ENCODE peak calls at places on chromosomes 13 and 19, in nine cellular contexts. One of them, this sample, is unnamed.
A peak's percentile ranks its signal among the peaks of the same experiment; 100 is the strongest.

GRCh38 chr13:111922086-111922485 is 144.9 kb upstream of the SOX1 start:
- DNase-seq in WERI-Rb-1: no peak
- DNase-seq in IMR-90: no peak
- DNase-seq in sigmoid colon: no peak
- DNase-seq in brain microvascular endothelial cell: no peak
- DNase-seq in heart right ventricle: no peak
- DNase-seq in CD8-positive, alpha-beta T cell: no peak
- DNase-seq in aorta: no peak
- DNase-seq in GM12878: no peak
- DNase-seq in this sample: no peak

GRCh38 chr13:59494560-59494970 is 669.2 kb downstream of the DIAPH3 start:
- DNase-seq in WERI-Rb-1: no peak
- DNase-seq in IMR-90: peak; percentile 81
- DNase-seq in sigmoid colon: peak; percentile 66
- DNase-seq in brain microvascular endothelial cell: peak; percentile 77
- DNase-seq in heart right ventricle: no peak
- DNase-seq in CD8-positive, alpha-beta T cell: no peak
- DNase-seq in aorta: no peak
- DNase-seq in GM12878: no peak
- DNase-seq in this sample: no peak

GRCh38 chr13:99198630-99199029 is 2.0 kb upstream of the UBAC2 start:
- DNase-seq in WERI-Rb-1: no peak
- DNase-seq in IMR-90: no peak
- DNase-seq in sigmoid colon: no peak
- DNase-seq in brain microvascular endothelial cell: no peak
- DNase-seq in heart right ventricle: no peak
- DNase-seq in CD8-positive, alpha-beta T cell: no peak
- DNase-seq in aorta: no peak
- DNase-seq in GM12878: no peak
- DNase-seq in this sample: no peak

GRCh38 chr19:5128251-5128931 is 159.5 kb downstream of the KDM4B start:
- DNase-seq in WERI-Rb-1: peak; percentile 57
- DNase-seq in IMR-90: peak; percentile 75
- DNase-seq in sigmoid colon: peak; percentile 85
- DNase-seq in brain microvascular endothelial cell: peak; percentile 83
- DNase-seq in heart right ventricle: peak; percentile 78
- DNase-seq in CD8-positive, alpha-beta T cell: no peak
- DNase-seq in aorta: peak; percentile 79
- DNase-seq in GM12878: no peak
- DNase-seq in this sample: no peak

GRCh38 chr19:48413879-48414623 is 20.6 kb downstream of the GRIN2D start:
- DNase-seq in WERI-Rb-1: no peak
- DNase-seq in IMR-90: peak; percentile 43
- DNase-seq in sigmoid colon: no peak
- DNase-seq in brain microvascular endothelial cell: no peak
- DNase-seq in heart right ventricle: no peak
- DNase-seq in CD8-positive, alpha-beta T cell: no peak
- DNase-seq in aorta: no peak
- DNase-seq in GM12878: no peak
- DNase-seq in this sample: no peak

GRCh38 chr19:53908106-53908932 is 759 bp upstream of the CACNG7 start:
- DNase-seq in WERI-Rb-1: peak; percentile 80
- DNase-seq in IMR-90: peak; percentile 40
- DNase-seq in sigmoid colon: no peak
- DNase-seq in brain microvascular endothelial cell: peak; percentile 30
- DNase-seq in heart right ventricle: peak; percentile 24
- DNase-seq in CD8-positive, alpha-beta T cell: no peak
- DNase-seq in aorta: no peak
- DNase-seq in GM12878: no peak
- DNase-seq in this sample: peak; percentile 43

GRCh38 chr13:99214232-99214631 is 13.6 kb downstream of the UBAC2 start:
- DNase-seq in WERI-Rb-1: no peak
- DNase-seq in IMR-90: no peak
- DNase-seq in sigmoid colon: no peak
- DNase-seq in brain microvascular endothelial cell: no peak
- DNase-seq in heart right ventricle: no peak
- DNase-seq in CD8-positive, alpha-beta T cell: no peak
- DNase-seq in aorta: no peak
- DNase-seq in GM12878: peak; percentile 67
- DNase-seq in this sample: no peak

GRCh38 chr19:20422616-20423205 is 142.9 kb downstream of the ZNF737 start:
- DNase-seq in WERI-Rb-1: peak; percentile 69
- DNase-seq in IMR-90: no peak
- DNase-seq in sigmoid colon: no peak
- DNase-seq in brain microvascular endothelial cell: no peak
- DNase-seq in heart right ventricle: no peak
- DNase-seq in CD8-positive, alpha-beta T cell: no peak
- DNase-seq in aorta: no peak
- DNase-seq in GM12878: no peak
- DNase-seq in this sample: no peak

GRCh38 chr19:15292847-15293582 is 39.3 kb downstream of the BRD4 start:
- DNase-seq in WERI-Rb-1: no peak
- DNase-seq in IMR-90: no peak
- DNase-seq in sigmoid colon: no peak
- DNase-seq in brain microvascular endothelial cell: no peak
- DNase-seq in heart right ventricle: no peak
- DNase-seq in CD8-positive, alpha-beta T cell: no peak
- DNase-seq in aorta: no peak
- DNase-seq in GM12878: no peak
- DNase-seq in this sample: no peak

DNA sequence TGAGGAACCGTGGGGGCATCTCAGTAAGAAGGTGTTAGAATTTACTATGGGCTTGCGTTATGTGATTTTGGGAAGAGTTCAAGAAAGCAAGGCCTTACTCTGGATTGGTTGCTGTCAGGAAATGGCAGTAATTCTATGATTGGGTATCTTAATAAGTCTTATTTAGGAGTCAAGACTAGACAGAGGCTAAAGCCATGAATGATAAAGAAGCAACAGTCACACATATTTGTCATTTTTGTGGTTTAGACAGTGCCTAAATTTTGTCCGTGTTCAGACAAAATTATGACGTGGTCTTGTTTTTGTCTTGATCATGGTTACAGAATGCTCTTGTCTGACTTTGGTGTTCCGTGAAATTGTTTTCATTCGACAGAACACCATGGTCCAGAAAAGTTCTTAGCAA is 886 bp upstream of the SLC46A3 start:
- DNase-seq in WERI-Rb-1: no peak
- DNase-seq in IMR-90: peak; percentile 54
- DNase-seq in sigmoid colon: no peak
- DNase-seq in brain microvascular endothelial cell: peak; percentile 89
- DNase-seq in heart right ventricle: no peak
- DNase-seq in CD8-positive, alpha-beta T cell: no peak
- DNase-seq in aorta: no peak
- DNase-seq in GM12878: no peak
- DNase-seq in this sample: no peak
- H3K4me3 ChIP-seq in WERI-Rb-1: peak overlapping the region; percentile 70
- H3K4me3 ChIP-seq in IMR-90: no peak overlapping the region
- H3K4me3 ChIP-seq in sigmoid colon: peak overlapping the region; percentile 67
- H3K4me3 ChIP-seq in brain microvascular endothelial cell: no peak overlapping the region
- H3K4me3 ChIP-seq in heart right ventricle: no peak overlapping the region
- H3K4me3 ChIP-seq in CD8-positive, alpha-beta T cell: peak overlapping the region; percentile 94
- H3K4me3 ChIP-seq in aorta: no peak overlapping the region
- H3K4me3 ChIP-seq in GM12878: peak overlapping the region; percentile 72
- H3K4me3 ChIP-seq in this sample: peak overlapping the region; percentile 89

GRCh38 chr19:44596428-44597130 is 16.8 kb upstream of the IGSF23 start:
- DNase-seq in WERI-Rb-1: no peak
- DNase-seq in IMR-90: no peak
- DNase-seq in sigmoid colon: no peak
- DNase-seq in brain microvascular endothelial cell: no peak
- DNase-seq in heart right ventricle: no peak
- DNase-seq in CD8-positive, alpha-beta T cell: no peak
- DNase-seq in aorta: no peak
- DNase-seq in GM12878: no peak
- DNase-seq in this sample: no peak
- H3K27me3 ChIP-seq in WERI-Rb-1: peaks cover 2% of the 10 kb centered on the region
- H3K27me3 ChIP-seq in IMR-90: no peaks in the 10 kb centered on the region
- H3K27me3 ChIP-seq in sigmoid colon: no peaks in the 10 kb centered on the region
- H3K27me3 ChIP-seq in brain microvascular endothelial cell: no peaks in the 10 kb centered on the region
- H3K27me3 ChIP-seq in heart right ventricle: no peaks in the 10 kb centered on the region
- H3K27me3 ChIP-seq in CD8-positive, alpha-beta T cell: no peaks in the 10 kb centered on the region
- H3K27me3 ChIP-seq in aorta: no peaks in the 10 kb centered on the region
- H3K27me3 ChIP-seq in GM12878: no peaks in the 10 kb centered on the region
- H3K27me3 ChIP-seq in this sample: no peaks in the 10 kb centered on the region

DNA sequence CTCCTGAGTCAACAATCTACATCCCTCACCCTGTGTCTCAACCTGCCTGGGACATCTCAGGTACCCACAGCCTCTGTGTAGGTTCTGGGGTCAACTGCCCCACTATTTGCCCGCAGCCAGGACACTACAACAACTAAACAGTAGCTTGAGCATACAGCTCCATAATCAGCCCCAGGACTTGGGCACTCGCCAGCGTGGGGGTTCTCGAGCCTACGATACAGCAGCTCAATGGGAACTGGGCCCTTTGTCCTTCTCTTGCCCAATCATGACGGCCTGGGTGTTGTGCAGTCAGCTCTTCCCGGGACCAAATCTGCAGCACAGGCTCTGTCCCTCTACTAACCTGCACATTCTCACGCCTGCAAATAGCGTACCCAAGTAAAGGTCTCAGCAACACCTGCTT is 1.3 kb downstream of the ZNF180 start:
- DNase-seq in WERI-Rb-1: no peak
- DNase-seq in IMR-90: no peak
- DNase-seq in sigmoid colon: no peak
- DNase-seq in brain microvascular endothelial cell: no peak
- DNase-seq in heart right ventricle: no peak
- DNase-seq in CD8-positive, alpha-beta T cell: no peak
- DNase-seq in aorta: no peak
- DNase-seq in GM12878: no peak
- DNase-seq in this sample: no peak
- H3K4me3 ChIP-seq in WERI-Rb-1: peak overlapping the region; percentile 66
- H3K4me3 ChIP-seq in IMR-90: no peak overlapping the region
- H3K4me3 ChIP-seq in sigmoid colon: no peak overlapping the region
- H3K4me3 ChIP-seq in brain microvascular endothelial cell: no peak overlapping the region
- H3K4me3 ChIP-seq in heart right ventricle: no peak overlapping the region
- H3K4me3 ChIP-seq in CD8-positive, alpha-beta T cell: peak overlapping the region; percentile 90
- H3K4me3 ChIP-seq in aorta: no peak overlapping the region
- H3K4me3 ChIP-seq in GM12878: peak overlapping the region; percentile 69
- H3K4me3 ChIP-seq in this sample: peak overlapping the region; percentile 76

GRCh38 chr19:13057147-13057572 is 45.5 kb downstream of the LYL1 start:
- DNase-seq in WERI-Rb-1: no peak
- DNase-seq in IMR-90: no peak
- DNase-seq in sigmoid colon: no peak
- DNase-seq in brain microvascular endothelial cell: no peak
- DNase-seq in heart right ventricle: no peak
- DNase-seq in CD8-positive, alpha-beta T cell: no peak
- DNase-seq in aorta: no peak
- DNase-seq in GM12878: no peak
- DNase-seq in this sample: no peak
- H3K27me3 ChIP-seq in WERI-Rb-1: peaks cover 4% of the 10 kb centered on the region
- H3K27me3 ChIP-seq in IMR-90: no peaks in the 10 kb centered on the region
- H3K27me3 ChIP-seq in sigmoid colon: no peaks in the 10 kb centered on the region
- H3K27me3 ChIP-seq in brain microvascular endothelial cell: no peaks in the 10 kb centered on the region
- H3K27me3 ChIP-seq in heart right ventricle: no peaks in the 10 kb centered on the region
- H3K27me3 ChIP-seq in CD8-positive, alpha-beta T cell: no peaks in the 10 kb centered on the region
- H3K27me3 ChIP-seq in aorta: no peaks in the 10 kb centered on the region
- H3K27me3 ChIP-seq in GM12878: peaks cover 7% of the 10 kb centered on the region
- H3K27me3 ChIP-seq in this sample: peaks cover 4% of the 10 kb centered on the region

DNA sequence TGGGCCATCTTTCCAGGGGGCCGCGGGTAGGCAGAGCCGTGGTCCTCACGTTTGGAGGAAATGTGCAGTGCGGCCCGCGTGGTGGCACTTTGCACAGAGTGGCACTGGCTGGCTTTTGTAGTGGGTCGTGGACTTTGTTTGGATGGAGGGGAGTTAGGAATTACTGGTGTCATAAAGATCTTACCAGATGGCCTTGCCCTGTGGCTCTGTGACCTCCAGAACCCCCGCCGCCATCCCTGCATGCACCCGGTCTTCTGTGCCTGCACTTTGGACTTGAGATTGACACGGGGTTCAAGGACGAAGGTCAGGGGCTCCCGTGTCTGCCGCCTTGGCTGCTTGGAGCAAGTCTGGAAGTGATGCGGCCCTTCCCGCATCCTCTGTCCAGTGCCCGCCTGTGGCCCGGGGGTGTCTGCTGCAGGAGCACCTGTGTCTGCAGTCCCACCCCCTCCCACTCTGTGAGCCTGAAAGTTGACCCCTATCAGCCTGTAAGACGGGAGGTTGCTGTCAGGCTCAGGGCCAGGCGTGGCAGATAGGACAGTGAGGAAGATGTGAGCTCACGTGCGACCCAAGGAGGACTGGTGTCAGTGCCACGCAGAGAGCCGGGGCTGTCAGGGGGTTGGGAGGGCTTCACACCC is 2.2 kb downstream of the GNA11 start:
- DNase-seq in WERI-Rb-1: no peak
- DNase-seq in IMR-90: no peak
- DNase-seq in sigmoid colon: no peak
- DNase-seq in brain microvascular endothelial cell: no peak
- DNase-seq in heart right ventricle: no peak
- DNase-seq in CD8-positive, alpha-beta T cell: no peak
- DNase-seq in aorta: no peak
- DNase-seq in GM12878: no peak
- DNase-seq in this sample: no peak
- H3K4me3 ChIP-seq in WERI-Rb-1: no peak overlapping the region
- H3K4me3 ChIP-seq in IMR-90: peak overlapping the region; percentile 99
- H3K4me3 ChIP-seq in sigmoid colon: peak overlapping the region; percentile 96
- H3K4me3 ChIP-seq in brain microvascular endothelial cell: peak overlapping the region; percentile 89
- H3K4me3 ChIP-seq in heart right ventricle: peak overlapping the region; percentile 99
- H3K4me3 ChIP-seq in CD8-positive, alpha-beta T cell: no peak overlapping the region
- H3K4me3 ChIP-seq in aorta: peak overlapping the region; percentile 95
- H3K4me3 ChIP-seq in GM12878: no peak overlapping the region
- H3K4me3 ChIP-seq in this sample: no peak overlapping the region

GRCh38 chr13:51916419-51916818 is 54.6 kb downstream of the CCDC70 start:
- DNase-seq in WERI-Rb-1: no peak
- DNase-seq in IMR-90: no peak
- DNase-seq in sigmoid colon: no peak
- DNase-seq in brain microvascular endothelial cell: no peak
- DNase-seq in heart right ventricle: no peak
- DNase-seq in CD8-positive, alpha-beta T cell: no peak
- DNase-seq in aorta: no peak
- DNase-seq in GM12878: no peak
- DNase-seq in this sample: no peak
- H3K27me3 ChIP-seq in WERI-Rb-1: no peaks in the 10 kb centered on the region
- H3K27me3 ChIP-seq in IMR-90: peaks cover 26% of the 10 kb centered on the region
- H3K27me3 ChIP-seq in sigmoid colon: no peaks in the 10 kb centered on the region
- H3K27me3 ChIP-seq in brain microvascular endothelial cell: no peaks in the 10 kb centered on the region
- H3K27me3 ChIP-seq in heart right ventricle: no peaks in the 10 kb centered on the region
- H3K27me3 ChIP-seq in CD8-positive, alpha-beta T cell: no peaks in the 10 kb centered on the region
- H3K27me3 ChIP-seq in aorta: no peaks in the 10 kb centered on the region
- H3K27me3 ChIP-seq in GM12878: peaks cover 17% of the 10 kb centered on the region
- H3K27me3 ChIP-seq in this sample: no peaks in the 10 kb centered on the region

This sample was measured in CD4-positive, CD25-positive, alpha-beta regulatory T cell.